ENCODE peak calls at places on chromosomes 12 and 14, in six cellular contexts. One of them, this sample, is unnamed.

GRCh38 chr14:44989497-44990440 is 27.8 kb downstream of the TOGARAM1 start:
- DNase-seq in A172: no peak
- DNase-seq in stimulated activated naive CD8-positive, alpha-beta T cell treated with anti-CD3 and anti-CD28 coated beads, Interleukin-15, Interleukin-2, amounts not matched to agents 100 U/mL and 50 U/mL, for 24 hours: no peak
- DNase-seq in GM19239: no peak
- DNase-seq in mucosa of descending colon: no peak
- DNase-seq in iPS-NIHi11: no peak
- DNase-seq in this sample: no peak

GRCh38 chr12:95386056-95386455 is 87.9 kb upstream of the METAP2 start:
- DNase-seq in mucosa of descending colon: no peak
- DNase-seq in GM19239: no peak
- DNase-seq in iPS-NIHi11: no peak
- DNase-seq in A172: no peak
- DNase-seq in stimulated activated naive CD8-positive, alpha-beta T cell treated with anti-CD3 and anti-CD28 coated beads, Interleukin-15, Interleukin-2, amounts not matched to agents 100 U/mL and 50 U/mL, for 24 hours: no peak
- DNase-seq in this sample: no peak

GRCh38 chr12:125652689-125653088 is 587.5 kb downstream of the AACS start:
- DNase-seq in stimulated activated naive CD8-positive, alpha-beta T cell treated with anti-CD3 and anti-CD28 coated beads, Interleukin-15, Interleukin-2, amounts not matched to agents 100 U/mL and 50 U/mL, for 24 hours: no peak
- DNase-seq in A172: no peak
- DNase-seq in GM19239: no peak
- DNase-seq in mucosa of descending colon: no peak
- DNase-seq in iPS-NIHi11: no peak
- DNase-seq in this sample: no peak

GRCh38 chr12:119668315-119668651 is 350 bp downstream of the PRKAB1 start:
- DNase-seq in stimulated activated naive CD8-positive, alpha-beta T cell treated with anti-CD3 and anti-CD28 coated beads, Interleukin-15, Interleukin-2, amounts not matched to agents 100 U/mL and 50 U/mL, for 24 hours: no peak
- DNase-seq in GM19239: no peak
- DNase-seq in mucosa of descending colon: no peak
- DNase-seq in iPS-NIHi11: no peak
- DNase-seq in A172: no peak
- DNase-seq in this sample: no peak

GRCh38 chr12:128168273-128168672 is 98.7 kb upstream of the TMEM132C start:
- DNase-seq in mucosa of descending colon: no peak
- DNase-seq in GM19239: no peak
- DNase-seq in A172: no peak
- DNase-seq in stimulated activated naive CD8-positive, alpha-beta T cell treated with anti-CD3 and anti-CD28 coated beads, Interleukin-15, Interleukin-2, amounts not matched to agents 100 U/mL and 50 U/mL, for 24 hours: no peak
- DNase-seq in iPS-NIHi11: no peak
- DNase-seq in this sample: no peak

GRCh38 chr14:67539116-67539515 is 6.0 kb downstream of the PLEKHH1 start:
- DNase-seq in GM19239: no peak
- DNase-seq in A172: no peak
- DNase-seq in mucosa of descending colon: no peak
- DNase-seq in iPS-NIHi11: peak; percentile 22
- DNase-seq in stimulated activated naive CD8-positive, alpha-beta T cell treated with anti-CD3 and anti-CD28 coated beads, Interleukin-15, Interleukin-2, amounts not matched to agents 100 U/mL and 50 U/mL, for 24 hours: no peak
- DNase-seq in this sample: no peak

GRCh38 chr12:117045175-117045997 is 53.8 kb downstream of the TESC start:
- DNase-seq in GM19239: no peak
- DNase-seq in A172: no peak
- DNase-seq in stimulated activated naive CD8-positive, alpha-beta T cell treated with anti-CD3 and anti-CD28 coated beads, Interleukin-15, Interleukin-2, amounts not matched to agents 100 U/mL and 50 U/mL, for 24 hours: no peak
- DNase-seq in iPS-NIHi11: no peak
- DNase-seq in mucosa of descending colon: peak; percentile 43
- DNase-seq in this sample: no peak

GRCh38 chr12:93943766-93944165 is 204.6 kb upstream of the PLXNC1 start:
- DNase-seq in A172: peak; percentile 19
- DNase-seq in GM19239: no peak
- DNase-seq in iPS-NIHi11: peak; percentile 39
- DNase-seq in stimulated activated naive CD8-positive, alpha-beta T cell treated with anti-CD3 and anti-CD28 coated beads, Interleukin-15, Interleukin-2, amounts not matched to agents 100 U/mL and 50 U/mL, for 24 hours: no peak
- DNase-seq in mucosa of descending colon: no peak
- DNase-seq in this sample: no peak

GRCh38 chr14:104109121-104109541 is 23.6 kb downstream of the ASPG start:
- DNase-seq in stimulated activated naive CD8-positive, alpha-beta T cell treated with anti-CD3 and anti-CD28 coated beads, Interleukin-15, Interleukin-2, amounts not matched to agents 100 U/mL and 50 U/mL, for 24 hours: peak; percentile 2
- DNase-seq in A172: no peak
- DNase-seq in mucosa of descending colon: peak; percentile 40
- DNase-seq in iPS-NIHi11: no peak
- DNase-seq in GM19239: no peak
- DNase-seq in this sample: no peak

GRCh38 chr14:76768201-76768656 is 7.0 kb downstream of the VASH1 start:
- DNase-seq in iPS-NIHi11: peak; percentile 74
- DNase-seq in stimulated activated naive CD8-positive, alpha-beta T cell treated with anti-CD3 and anti-CD28 coated beads, Interleukin-15, Interleukin-2, amounts not matched to agents 100 U/mL and 50 U/mL, for 24 hours: peak; percentile 73
- DNase-seq in A172: no peak
- DNase-seq in GM19239: peak; percentile 62
- DNase-seq in mucosa of descending colon: peak; percentile 72
- DNase-seq in this sample: no peak

This sample was measured in GM12864.